ENCODE peak calls at places on chromosomes 4 and X, in nine cellular contexts. D, V, E, Q, W, I, Z, C and N are unnamed samples.
A peak's percentile ranks its signal among the peaks of the same experiment; 100 is the strongest.

GRCh38 chr4:184706453-184706852 is 27.4 kb downstream of the CENPU start:
- DNase-seq in W (no peak), I (no peak), C (no peak), Z (no peak), E (no peak), V (no peak), Q (no peak), D (no peak), N (no peak)

GRCh38 chr4:177485528-177485927 is 43.3 kb upstream of the AGA start:
- DNase-seq in V (no peak), W (no peak), Z (no peak), Q (no peak), D (no peak), I (no peak), C (peak; percentile 26), E (no peak), N (no peak)

GRCh38 chr4:25484243-25484721 is 107.2 kb downstream of the ANAPC4 start:
- DNase-seq in Q (peak; percentile 16), V (no peak), I (no peak), Z (no peak), E (no peak), D (no peak), C (no peak), W (peak; percentile 11), N (no peak)

GRCh38 chr4:185278716-185279115 is 69.3 kb downstream of the SNX25 start:
- DNase-seq in Q (no peak), W (no peak), C (no peak), D (no peak), V (no peak), Z (no peak), I (no peak), E (no peak), N (no peak)

GRCh38 chr4:100041646-100042045 is 91.6 kb upstream of the H2AZ1 start:
- DNase-seq in V (no peak), E (no peak), W (no peak), C (no peak), D (no peak), Z (no peak), I (no peak), Q (no peak), N (no peak)

GRCh38 chr4:148514581-148514980 is 72.4 kb upstream of the NR3C2 start:
- DNase-seq in E (no peak), I (no peak), D (no peak), W (no peak), C (no peak), V (no peak), Z (no peak), Q (no peak), N (no peak)

GRCh38 chrX:55908685-55909212 is 191.2 kb downstream of the RRAGB start:
- DNase-seq in V (no peak), D (no peak), Z (no peak), I (peak; percentile 34), E (peak; percentile 16), W (no peak), Q (peak; percentile 55), C (peak; percentile 4), N (peak; percentile 28)

GRCh38 chr4:189092596-189092995 is 848.1 kb upstream of the FRG1 start:
- DNase-seq in E (no peak), W (no peak), C (peak; percentile 55), V (no peak), D (no peak), Q (peak; percentile 26), Z (no peak), I (no peak), N (no peak)

GRCh38 chrX:155865193-155865592 is 16.0 kb upstream of the VAMP7 start:
- DNase-seq in V (no peak), Z (no peak), W (no peak), Q (no peak), E (no peak), I (no peak), C (no peak), D (no peak), N (no peak)

GRCh38 chrX:6644411-6644810 is 109.5 kb upstream of the VCX3A start:
- DNase-seq in Q (peak; percentile 37), D (no peak), C (no peak), Z (no peak), W (peak; percentile 18), E (no peak), I (no peak), V (no peak), N (no peak)

GRCh38 chrX:16559206-16559619 is 90.7 kb upstream of the S100G start:
- DNase-seq in D (no peak), I (no peak), Z (no peak), V (no peak), W (no peak), E (no peak), C (peak; percentile 54), Q (no peak), N (no peak)

GRCh38 chrX:11753668-11754067 is 4.4 kb upstream of the MSL3 start:
- DNase-seq in Q (no peak), I (no peak), Z (no peak), D (no peak), V (no peak), W (no peak), E (no peak), C (no peak), N (no peak)

GRCh38 chr4:89820005-89820404 is 17.0 kb downstream of the SNCA start:
- DNase-seq in W (no peak), C (no peak), E (no peak), Q (no peak), D (no peak), I (no peak), Z (no peak), V (no peak), N (no peak)

GRCh38 chr4:122045533-122045932 is 93.7 kb upstream of the TRPC3 start:
- DNase-seq in Q (no peak), W (no peak), V (no peak), I (no peak), C (peak; percentile 88), E (no peak), Z (peak; percentile 88), D (no peak), N (no peak)

GRCh38 chrX:8607326-8607725 is 124.6 kb downstream of the ANOS1 start:
- DNase-seq in I (no peak), E (no peak), C (no peak), V (no peak), D (no peak), Q (no peak), W (no peak), Z (no peak), N (no peak)

DNA sequence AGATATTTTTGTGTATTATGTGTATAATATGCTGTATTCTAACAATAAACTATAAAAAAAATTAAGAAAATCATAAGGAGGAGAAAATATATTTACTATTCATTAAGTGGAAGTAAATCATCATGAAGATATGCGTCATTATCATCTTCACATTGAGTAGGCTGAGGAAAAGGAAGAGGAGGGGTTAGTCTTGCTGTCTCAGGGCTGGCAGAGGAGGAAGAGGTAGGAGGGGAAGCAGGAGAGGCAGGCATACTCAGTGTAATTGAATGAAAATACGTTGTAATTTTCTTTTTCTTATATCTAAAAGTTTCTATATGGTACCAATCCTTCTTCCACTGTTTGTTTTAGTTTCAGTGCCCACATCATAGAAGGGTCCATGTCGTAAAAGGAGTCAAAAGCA is 9.8 kb upstream of the TMEM185A start:
- DNase-seq in E (no peak), W (no peak), D (no peak), C (no peak), Q (no peak), V (no peak), Z (no peak), I (no peak), N (no peak)
- H3K27me3 ChIP-seq in E (no peaks in the 10 kb centered on the region), W (peaks cover 29% of the 10 kb centered on the region), D (peaks cover 11% of the 10 kb centered on the region), C (no peaks in the 10 kb centered on the region), Q (no peaks in the 10 kb centered on the region), V (no peaks in the 10 kb centered on the region), Z (peaks cover 3% of the 10 kb centered on the region), I (no peaks in the 10 kb centered on the region), N (no peaks in the 10 kb centered on the region)

DNA sequence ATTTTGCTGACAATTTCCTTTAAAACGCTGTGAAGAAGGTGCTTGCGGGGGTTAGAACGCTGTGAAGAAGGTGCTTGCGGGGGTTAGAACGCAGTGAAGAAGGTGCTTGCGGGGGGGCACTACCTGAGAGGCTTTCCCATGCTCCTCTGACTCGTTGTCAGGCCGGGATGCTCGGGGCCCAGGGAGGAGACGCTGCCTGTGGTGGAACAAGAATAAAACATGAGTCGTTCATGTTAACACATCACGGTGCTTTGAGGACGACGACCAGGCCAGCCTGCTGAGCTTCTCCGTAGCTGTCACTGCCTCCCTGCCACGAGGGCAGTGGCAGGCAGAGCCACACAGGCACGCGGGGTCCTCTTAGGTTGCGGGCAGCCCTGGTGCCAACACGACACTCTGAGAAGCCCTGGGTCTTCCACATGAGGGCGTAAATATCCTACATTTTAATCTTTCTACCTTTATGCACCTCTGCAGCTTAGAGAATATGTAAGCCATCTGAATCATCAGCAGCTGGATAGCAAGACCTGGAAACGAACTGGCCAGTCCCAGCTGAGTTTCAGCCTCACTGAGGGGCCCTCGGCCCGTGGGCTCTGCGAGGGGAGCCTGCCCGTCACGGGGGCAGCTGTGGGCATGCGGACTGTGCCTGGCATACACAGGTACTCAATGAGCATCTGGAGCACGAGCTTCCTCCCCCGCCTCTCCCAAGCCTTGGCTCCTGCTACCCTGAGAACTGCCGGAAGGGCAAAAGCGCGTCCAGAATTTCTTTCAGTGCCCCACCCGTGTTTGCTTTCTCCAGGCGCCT is 47.0 kb downstream of the FGFRL1 start:
- DNase-seq in I (peak; percentile 26), W (no peak), D (peak; percentile 67), V (no peak), Z (no peak), Q (no peak), E (no peak), C (no peak), N (peak; percentile 60)
- H3K27me3 ChIP-seq in I (no peaks in the 10 kb centered on the region), W (peaks cover 9% of the 10 kb centered on the region), D (peaks cover 11% of the 10 kb centered on the region), V (peaks cover 11% of the 10 kb centered on the region), Z (no peaks in the 10 kb centered on the region), Q (no peaks in the 10 kb centered on the region), E (peaks cover 70% of the 10 kb centered on the region), C (peaks cover 46% of the 10 kb centered on the region), N (peaks cover 70% of the 10 kb centered on the region)

DNA sequence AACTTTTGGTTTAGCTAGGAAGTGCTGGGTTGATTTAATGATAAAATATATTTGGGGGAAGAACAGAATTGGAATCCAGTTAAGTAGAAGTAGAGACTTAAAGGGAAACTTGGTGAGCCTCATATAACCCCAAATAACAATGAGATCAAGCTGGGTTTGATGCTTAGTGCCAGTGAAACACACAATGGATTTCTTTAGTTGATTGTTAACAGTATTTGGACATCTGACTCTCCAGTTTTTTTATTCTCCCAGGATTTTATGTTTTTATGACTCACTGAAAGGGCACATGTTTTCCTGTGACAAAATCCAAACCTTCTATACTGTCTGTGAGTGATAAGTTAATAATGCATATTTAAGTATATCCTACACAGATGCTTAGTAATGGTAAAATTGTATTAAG is 2.7 kb upstream of the NEUROG2 start:
- DNase-seq in W (no peak), V (no peak), I (no peak), D (no peak), Q (no peak), E (no peak), C (no peak), Z (no peak), N (no peak)
- H3K27me3 ChIP-seq in W (peaks cover 95% of the 10 kb centered on the region), V (peaks cover 49% of the 10 kb centered on the region), I (peaks cover 92% of the 10 kb centered on the region), D (peaks cover 99% of the 10 kb centered on the region), Q (peaks cover 100% of the 10 kb centered on the region), E (peaks cover 100% of the 10 kb centered on the region), C (peaks cover 91% of the 10 kb centered on the region), Z (peaks cover 19% of the 10 kb centered on the region), N (peaks cover 86% of the 10 kb centered on the region)

DNA sequence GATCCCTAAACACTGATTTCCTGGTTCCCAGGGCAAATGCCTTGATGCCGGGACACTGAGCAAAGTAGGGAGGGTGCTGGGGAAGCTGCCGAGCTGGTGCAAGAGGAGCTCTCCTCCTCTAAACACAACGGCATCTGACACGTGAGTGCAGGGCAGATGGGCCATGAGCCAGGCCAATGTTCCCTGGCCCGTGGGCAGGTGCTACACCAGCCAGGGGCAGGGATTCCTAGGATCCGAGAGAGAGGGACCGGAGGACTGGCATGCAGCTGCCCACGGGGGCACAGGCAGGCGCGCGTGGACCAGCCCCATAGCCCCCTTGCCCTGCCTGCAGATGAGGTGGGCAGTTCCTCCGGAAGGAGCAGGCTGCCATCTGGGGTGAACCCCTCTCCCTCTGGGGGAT is 66.8 kb upstream of the AFAP1 start:
- DNase-seq in I (no peak), Q (no peak), V (no peak), C (no peak), W (no peak), E (no peak), D (no peak), Z (no peak), N (no peak)
- H3K27me3 ChIP-seq in I (no peaks in the 10 kb centered on the region), Q (no peaks in the 10 kb centered on the region), V (no peaks in the 10 kb centered on the region), C (peaks cover 88% of the 10 kb centered on the region), W (no peaks in the 10 kb centered on the region), E (no peaks in the 10 kb centered on the region), D (no peaks in the 10 kb centered on the region), Z (no peaks in the 10 kb centered on the region), N (no peaks in the 10 kb centered on the region)